ENCODE peak calls at places on chromosomes 1 and 21, in six cellular contexts. R is COLO829; Y is H9; Q is central memory CD4-positive, alpha-beta T cell; N is renal cortical epithelial cell; S is AG08396. M is an unnamed sample.

GRCh38 chr1:64505944-64506658 is 36.2 kb downstream of the CACHD1 start:
- DNase-seq in Q (peak; percentile 19), S (no peak), N (peak; percentile 25), Y (no peak), R (peak; percentile 23), M (peak; percentile 27)

GRCh38 chr1:11944358-11944981 is 10.0 kb downstream of the PLOD1 start:
- DNase-seq in S (no peak), R (no peak), Y (peak; percentile 80), N (no peak), Q (no peak), M (peak; percentile 47)

GRCh38 chr1:61056674-61057439 is 25.5 kb upstream of the NFIA start:
- DNase-seq in R (no peak), N (no peak), Y (no peak), Q (peak; percentile 38), S (no peak), M (peak; percentile 62)

GRCh38 chr1:229068266-229069043 is 202.5 kb upstream of the RAB4A start:
- DNase-seq in Y (no peak), S (no peak), N (no peak), R (no peak), Q (no peak), M (no peak)

GRCh38 chr1:197911172-197911856 is 5.9 kb upstream of the LHX9 start:
- DNase-seq in Y (peak; percentile 76), S (no peak), R (no peak), Q (no peak), N (no peak), M (peak; percentile 77)

GRCh38 chr1:247517795-247518612 is 18.2 kb downstream of the OR2C3 start:
- DNase-seq in N (no peak), R (no peak), Q (no peak), Y (peak; percentile 31), S (no peak), M (peak; percentile 25)

GRCh38 chr1:26164036-26164927 is 4.5 kb downstream of the C1orf232 start:
- DNase-seq in N (no peak), Y (peak; percentile 85), R (no peak), Q (peak; percentile 40), S (peak; percentile 76), M (peak; percentile 88)

GRCh38 chr1:10975567-10976326 is 36.7 kb upstream of the TARDBP start:
- DNase-seq in S (peak; percentile 92), Q (no peak), Y (no peak), N (peak; percentile 81), R (peak; percentile 55), M (no peak)

GRCh38 chr1:51926171-51926812 is 47.8 kb upstream of the NRDC start:
- DNase-seq in R (peak; percentile 23), Y (peak; percentile 57), Q (no peak), S (no peak), N (peak; percentile 36), M (no peak)

GRCh38 chr1:19762175-19762779 is 37.4 kb downstream of the TMCO4 start:
- DNase-seq in N (no peak), Y (peak; percentile 61), S (peak; percentile 56), R (peak; percentile 56), Q (no peak), M (peak; percentile 81)

GRCh38 chr21:16910435-16911165 is 602.2 kb upstream of the CXADR start:
- DNase-seq in S (no peak), N (no peak), Y (no peak), R (no peak), Q (no peak), M (no peak)

GRCh38 chr1:15618685-15619525 is 1.6 kb downstream of the DDI2 start:
- DNase-seq in N (peak; percentile 78), S (peak; percentile 27), Y (no peak), Q (no peak), R (no peak), M (no peak)

GRCh38 chr1:182295697-182296096 is 95.9 kb downstream of the GLUL start:
- DNase-seq in N (no peak), Q (no peak), Y (no peak), R (no peak), S (no peak), M (no peak)

GRCh38 chr1:6440198-6441126 is 15.9 kb downstream of the ESPN start:
- DNase-seq in Q (peak; percentile 65), S (peak; percentile 79), N (no peak), Y (peak; percentile 85), R (no peak), M (peak; percentile 70)